ENCODE peak calls at places on chromosomes 6 and 20, in nine cellular contexts. One of them, this sample, is unnamed.

GRCh38 chr6:36853325-36853724 is 14.1 kb upstream of the CPNE5 start:
- DNase-seq in epithelial cell of esophagus: peak; percentile 84
- DNase-seq in stimulated activated CD4-positive, alpha-beta T cell treated with anti-CD3 and anti-CD28 coated beads, TNF-alpha, amount 100 ng/mL, for 1 hour: no peak
- DNase-seq in NCI-H1105: no peak
- DNase-seq in GM13977: no peak
- DNase-seq in SW 1271: peak; percentile 28
- DNase-seq in fibroblast of mammary gland: peak; percentile 91
- DNase-seq in ovary: no peak
- DNase-seq in T-helper 1 cell: no peak
- DNase-seq in this sample: peak; percentile 81

GRCh38 chr6:140812636-140813035 is 1320.1 kb upstream of the GJE1 start:
- DNase-seq in SW 1271: no peak
- DNase-seq in NCI-H1105: no peak
- DNase-seq in fibroblast of mammary gland: peak; percentile 52
- DNase-seq in GM13977: no peak
- DNase-seq in epithelial cell of esophagus: peak; percentile 15
- DNase-seq in ovary: no peak
- DNase-seq in stimulated activated CD4-positive, alpha-beta T cell treated with anti-CD3 and anti-CD28 coated beads, TNF-alpha, amount 100 ng/mL, for 1 hour: no peak
- DNase-seq in T-helper 1 cell: no peak
- DNase-seq in this sample: no peak

GRCh38 chr20:21173496-21174025 is 47.7 kb downstream of the KIZ start:
- DNase-seq in ovary: no peak
- DNase-seq in GM13977: no peak
- DNase-seq in stimulated activated CD4-positive, alpha-beta T cell treated with anti-CD3 and anti-CD28 coated beads, TNF-alpha, amount 100 ng/mL, for 1 hour: no peak
- DNase-seq in SW 1271: no peak
- DNase-seq in NCI-H1105: no peak
- DNase-seq in fibroblast of mammary gland: no peak
- DNase-seq in epithelial cell of esophagus: no peak
- DNase-seq in T-helper 1 cell: no peak
- DNase-seq in this sample: no peak

GRCh38 chr6:42690151-42690702 is 32.2 kb downstream of the PRPH2 start:
- DNase-seq in epithelial cell of esophagus: no peak
- DNase-seq in GM13977: no peak
- DNase-seq in T-helper 1 cell: no peak
- DNase-seq in ovary: no peak
- DNase-seq in fibroblast of mammary gland: no peak
- DNase-seq in SW 1271: no peak
- DNase-seq in stimulated activated CD4-positive, alpha-beta T cell treated with anti-CD3 and anti-CD28 coated beads, TNF-alpha, amount 100 ng/mL, for 1 hour: no peak
- DNase-seq in NCI-H1105: no peak
- DNase-seq in this sample: no peak

GRCh38 chr6:166361080-166361429 is 18.7 kb upstream of the SFT2D1 start:
- DNase-seq in stimulated activated CD4-positive, alpha-beta T cell treated with anti-CD3 and anti-CD28 coated beads, TNF-alpha, amount 100 ng/mL, for 1 hour: no peak
- DNase-seq in epithelial cell of esophagus: peak; percentile 75
- DNase-seq in NCI-H1105: no peak
- DNase-seq in fibroblast of mammary gland: peak; percentile 68
- DNase-seq in T-helper 1 cell: no peak
- DNase-seq in SW 1271: no peak
- DNase-seq in GM13977: no peak
- DNase-seq in ovary: no peak
- DNase-seq in this sample: peak; percentile 30

GRCh38 chr20:58712823-58713731 is 20.5 kb downstream of the NPEPL1 start:
- DNase-seq in fibroblast of mammary gland: no peak
- DNase-seq in GM13977: no peak
- DNase-seq in stimulated activated CD4-positive, alpha-beta T cell treated with anti-CD3 and anti-CD28 coated beads, TNF-alpha, amount 100 ng/mL, for 1 hour: no peak
- DNase-seq in NCI-H1105: no peak
- DNase-seq in ovary: peak; percentile 13
- DNase-seq in T-helper 1 cell: no peak
- DNase-seq in epithelial cell of esophagus: no peak
- DNase-seq in SW 1271: no peak
- DNase-seq in this sample: no peak

GRCh38 chr6:95551678-95552324 is 25.5 kb upstream of the MANEA start:
- DNase-seq in GM13977: no peak
- DNase-seq in epithelial cell of esophagus: no peak
- DNase-seq in ovary: no peak
- DNase-seq in T-helper 1 cell: no peak
- DNase-seq in stimulated activated CD4-positive, alpha-beta T cell treated with anti-CD3 and anti-CD28 coated beads, TNF-alpha, amount 100 ng/mL, for 1 hour: no peak
- DNase-seq in NCI-H1105: no peak
- DNase-seq in SW 1271: no peak
- DNase-seq in fibroblast of mammary gland: no peak
- DNase-seq in this sample: no peak

GRCh38 chr20:62366370-62367135 is 559 bp downstream of the LAMA5 start:
- DNase-seq in NCI-H1105: peak; percentile 56
- DNase-seq in stimulated activated CD4-positive, alpha-beta T cell treated with anti-CD3 and anti-CD28 coated beads, TNF-alpha, amount 100 ng/mL, for 1 hour: no peak
- DNase-seq in fibroblast of mammary gland: no peak
- DNase-seq in ovary: no peak
- DNase-seq in GM13977: no peak
- DNase-seq in epithelial cell of esophagus: no peak
- DNase-seq in T-helper 1 cell: no peak
- DNase-seq in SW 1271: peak; percentile 28
- DNase-seq in this sample: no peak

GRCh38 chr6:170260686-170261085 is 30.2 kb downstream of the DLL1 start:
- DNase-seq in T-helper 1 cell: no peak
- DNase-seq in NCI-H1105: no peak
- DNase-seq in stimulated activated CD4-positive, alpha-beta T cell treated with anti-CD3 and anti-CD28 coated beads, TNF-alpha, amount 100 ng/mL, for 1 hour: no peak
- DNase-seq in ovary: no peak
- DNase-seq in fibroblast of mammary gland: no peak
- DNase-seq in epithelial cell of esophagus: no peak
- DNase-seq in GM13977: no peak
- DNase-seq in SW 1271: no peak
- DNase-seq in this sample: no peak

GRCh38 chr20:39810269-39810668 is 848.1 kb downstream of the DHX35 start:
- DNase-seq in SW 1271: no peak
- DNase-seq in epithelial cell of esophagus: no peak
- DNase-seq in GM13977: no peak
- DNase-seq in ovary: no peak
- DNase-seq in T-helper 1 cell: no peak
- DNase-seq in fibroblast of mammary gland: no peak
- DNase-seq in NCI-H1105: peak; percentile 57
- DNase-seq in stimulated activated CD4-positive, alpha-beta T cell treated with anti-CD3 and anti-CD28 coated beads, TNF-alpha, amount 100 ng/mL, for 1 hour: no peak
- DNase-seq in this sample: no peak

GRCh38 chr6:28875348-28875747 is 48.4 kb downstream of the TRIM27 start:
- DNase-seq in T-helper 1 cell: no peak
- DNase-seq in stimulated activated CD4-positive, alpha-beta T cell treated with anti-CD3 and anti-CD28 coated beads, TNF-alpha, amount 100 ng/mL, for 1 hour: no peak
- DNase-seq in epithelial cell of esophagus: no peak
- DNase-seq in SW 1271: no peak
- DNase-seq in fibroblast of mammary gland: no peak
- DNase-seq in GM13977: no peak
- DNase-seq in NCI-H1105: no peak
- DNase-seq in ovary: no peak
- DNase-seq in this sample: no peak

GRCh38 chr20:3563548-3564177 is 92.8 kb downstream of the ATRN start:
- DNase-seq in GM13977: peak; percentile 42
- DNase-seq in stimulated activated CD4-positive, alpha-beta T cell treated with anti-CD3 and anti-CD28 coated beads, TNF-alpha, amount 100 ng/mL, for 1 hour: no peak
- DNase-seq in epithelial cell of esophagus: peak; percentile 63
- DNase-seq in SW 1271: peak; percentile 53
- DNase-seq in T-helper 1 cell: no peak
- DNase-seq in NCI-H1105: peak; percentile 18
- DNase-seq in ovary: no peak
- DNase-seq in fibroblast of mammary gland: peak; percentile 67
- DNase-seq in this sample: peak; percentile 56

GRCh38 chr6:28657367-28657755 is 131.7 kb downstream of the GPX5 start:
- DNase-seq in ovary: no peak
- DNase-seq in NCI-H1105: no peak
- DNase-seq in GM13977: no peak
- DNase-seq in T-helper 1 cell: no peak
- DNase-seq in epithelial cell of esophagus: no peak
- DNase-seq in stimulated activated CD4-positive, alpha-beta T cell treated with anti-CD3 and anti-CD28 coated beads, TNF-alpha, amount 100 ng/mL, for 1 hour: no peak
- DNase-seq in fibroblast of mammary gland: no peak
- DNase-seq in SW 1271: no peak
- DNase-seq in this sample: no peak

GRCh38 chr6:43913388-43914271 is 143.6 kb downstream of the VEGFA start:
- DNase-seq in stimulated activated CD4-positive, alpha-beta T cell treated with anti-CD3 and anti-CD28 coated beads, TNF-alpha, amount 100 ng/mL, for 1 hour: no peak
- DNase-seq in GM13977: no peak
- DNase-seq in T-helper 1 cell: no peak
- DNase-seq in epithelial cell of esophagus: peak; percentile 31
- DNase-seq in ovary: no peak
- DNase-seq in fibroblast of mammary gland: peak; percentile 37
- DNase-seq in SW 1271: no peak
- DNase-seq in NCI-H1105: no peak
- DNase-seq in this sample: no peak

GRCh38 chr6:53070808-53071207 is 5.6 kb downstream of the FBXO9 start:
- DNase-seq in NCI-H1105: no peak
- DNase-seq in fibroblast of mammary gland: no peak
- DNase-seq in GM13977: peak; percentile 76
- DNase-seq in T-helper 1 cell: no peak
- DNase-seq in ovary: no peak
- DNase-seq in epithelial cell of esophagus: no peak
- DNase-seq in stimulated activated CD4-positive, alpha-beta T cell treated with anti-CD3 and anti-CD28 coated beads, TNF-alpha, amount 100 ng/mL, for 1 hour: no peak
- DNase-seq in SW 1271: no peak
- DNase-seq in this sample: no peak

GRCh38 chr6:118918326-118918725 is 16.6 kb downstream of the MCM9 start:
- DNase-seq in NCI-H1105: no peak
- DNase-seq in SW 1271: no peak
- DNase-seq in epithelial cell of esophagus: no peak
- DNase-seq in T-helper 1 cell: no peak
- DNase-seq in ovary: no peak
- DNase-seq in GM13977: no peak
- DNase-seq in fibroblast of mammary gland: peak; percentile 12
- DNase-seq in stimulated activated CD4-positive, alpha-beta T cell treated with anti-CD3 and anti-CD28 coated beads, TNF-alpha, amount 100 ng/mL, for 1 hour: no peak
- DNase-seq in this sample: no peak